ENCODE peak calls at places on chromosomes 1 and 21, in ten cellular contexts. B is stimulated activated CD4-positive, alpha-beta T cell treated with anti-CD3 and anti-CD28 coated beads, Interleukin-1b, Interleukin-23, amount 100 ng/mL, for 4 hours; V is HEK293T; H is nephron progenitor cell; P is posterior cingulate gyrus; U is stomach; A is NCI-H345; Y is lung; I is GM19239; W is stimulated activated CD8-positive, alpha-beta memory T cell treated with anti-CD3 and anti-CD28 coated beads, Interleukin-15, amount 100 ng/mL, for 24 hours. Z is an unnamed sample.

GRCh38 chr1:150577557-150578277 is 1.7 kb downstream of the MCL1 start:
- DNase-seq in H (no peak), Y (no peak), A (no peak), P (no peak), B (no peak), I (no peak), V (no peak), U (no peak), W (no peak), Z (no peak)

GRCh38 chr1:30374400-30375070 is 348.9 kb downstream of the MATN1 start:
- DNase-seq in V (no peak), W (no peak), I (no peak), A (no peak), Y (no peak), H (no peak), P (no peak), B (no peak), U (peak), Z (no peak)

GRCh38 chr1:239250353-239251035 is 135.9 kb upstream of the CHRM3 start:
- DNase-seq in W (no peak), Y (no peak), I (no peak), B (no peak), V (no peak), P (no peak), A (no peak), H (no peak), U (peak), Z (no peak)

GRCh38 chr1:16006552-16007485 is 2.8 kb downstream of the SRARP start:
- DNase-seq in H (no peak), Y (no peak), U (no peak), P (peak), A (no peak), B (no peak), I (no peak), W (no peak), V (no peak), Z (peak)

GRCh38 chr1:183002797-183003594 is 20.2 kb upstream of the LAMC1 start:
- DNase-seq in B (no peak), V (no peak), U (no peak), I (no peak), P (no peak), H (no peak), Y (no peak), W (no peak), A (no peak), Z (no peak)

GRCh38 chr1:167708940-167709389 is 12.8 kb upstream of the MPZL1 start:
- DNase-seq in Y (no peak), U (no peak), H (no peak), P (no peak), B (no peak), W (no peak), I (no peak), V (no peak), A (no peak), Z (no peak)

GRCh38 chr21:45415188-45415942 is 10.4 kb downstream of the COL18A1 start:
- DNase-seq in W (no peak), U (no peak), A (no peak), I (no peak), Y (no peak), P (peak), H (no peak), B (no peak), V (no peak), Z (no peak)

GRCh38 chr1:8681317-8681650 is 136.2 kb downstream of the RERE start:
- DNase-seq in Y (no peak), U (no peak), P (no peak), A (peak), B (no peak), I (no peak), H (no peak), W (no peak), V (no peak), Z (no peak)

GRCh38 chr1:100896481-100896982 is 642 bp downstream of the SLC30A7 start:
- DNase-seq in W (peak), B (peak), P (peak), I (no peak), U (peak), A (peak), V (peak), H (peak), Y (peak), Z (peak)

GRCh38 chr1:236161230-236161629 is 18.9 kb downstream of the GPR137B start:
- DNase-seq in U (no peak), H (no peak), B (no peak), Y (no peak), V (no peak), I (no peak), A (no peak), P (no peak), W (no peak), Z (no peak)

GRCh38 chr21:17732306-17732705 is 86.8 kb downstream of the C21orf91 start:
- DNase-seq in W (no peak), V (no peak), P (no peak), H (no peak), B (no peak), I (no peak), Y (no peak), A (peak), U (no peak), Z (no peak)

GRCh38 chr1:42231253-42231652 is 66.7 kb upstream of the GUCA2A start:
- DNase-seq in I (no peak), Y (no peak), A (no peak), B (no peak), H (no peak), P (no peak), U (no peak), V (no peak), W (no peak), Z (no peak)

GRCh38 chr1:91792393-91793032 is 93.4 kb downstream of the TGFBR3 start:
- DNase-seq in U (no peak), A (no peak), P (no peak), H (no peak), V (peak), B (no peak), W (no peak), Y (no peak), I (no peak), Z (peak)

GRCh38 chr1:89454845-89455521 is 69.6 kb upstream of the LRRC8B start:
- DNase-seq in W (no peak), I (no peak), H (peak), V (peak), U (peak), B (peak), A (peak), P (no peak), Y (no peak), Z (peak)

GRCh38 chr1:103959565-103959964 is 209.9 kb downstream of the AMY1C start:
- DNase-seq in I (no peak), H (no peak), W (no peak), U (no peak), B (no peak), A (no peak), P (no peak), V (no peak), Y (no peak), Z (no peak)

GRCh38 chr1:45863117-45863670 is 59.8 kb downstream of the MAST2 start:
- DNase-seq in H (no peak), U (no peak), I (no peak), A (peak), B (no peak), W (no peak), V (no peak), P (no peak), Y (no peak), Z (no peak)

GRCh38 chr1:25683731-25684130 is 67.1 kb downstream of the MAN1C1 start:
- DNase-seq in I (no peak), H (no peak), B (no peak), Y (no peak), P (no peak), W (no peak), V (no peak), U (no peak), A (no peak), Z (no peak)

GRCh38 chr1:182217967-182218366 is 156.5 kb upstream of the ZNF648 start:
- DNase-seq in U (no peak), B (no peak), V (no peak), Y (no peak), I (no peak), W (no peak), H (no peak), P (no peak), A (no peak), Z (no peak)

GRCh38 chr1:21933397-21934248 is 3.5 kb downstream of the HSPG2 start:
- DNase-seq in Y (peak), I (no peak), H (no peak), P (no peak), W (no peak), A (peak), V (no peak), U (peak), B (no peak), Z (peak)

GRCh38 chr1:112393634-112393976 is 2.4 kb upstream of the CTTNBP2NL start:
- DNase-seq in U (no peak), V (no peak), P (no peak), W (no peak), I (no peak), B (no peak), Y (no peak), A (no peak), H (no peak), Z (no peak)

GRCh38 chr1:2330511-2331199 is 60.7 kb downstream of the MORN1 start:
- DNase-seq in U (no peak), P (no peak), W (no peak), H (no peak), V (no peak), Y (peak), A (no peak), B (no peak), I (no peak), Z (no peak)

GRCh38 chr1:1839311-1839965 is 51.4 kb downstream of the GNB1 start:
- DNase-seq in U (no peak), H (no peak), Y (no peak), V (no peak), P (no peak), B (no peak), I (no peak), W (no peak), A (no peak), Z (no peak)